ENCODE peak calls at places on chromosomes 12 and 14, in nine cellular contexts. Q is GM20000, X is NCI-H524, V is sciatic nerve, Z is hippocampal formation, P is DMS53, U is SK-N-SH, A is AG10803, F is NCI-H1092 treated with DMSO at 0.1 percent for 48 hours. I is an unnamed sample.

GRCh38 chr14:52918486-52918885 is 32.4 kb downstream of the FERMT2 start:
- DNase-seq in P (peak), A (peak), Z (no peak), V (no peak), Q (peak), U (no peak), X (no peak), F (no peak), I (peak)

GRCh38 chr12:131092911-131093901 is 139.5 kb downstream of the ADGRD1 start:
- DNase-seq in P (no peak), U (no peak), Q (peak), V (peak), F (no peak), Z (no peak), X (no peak), A (no peak), I (no peak)

GRCh38 chr12:92927055-92927435 is 2.0 kb downstream of the EEA1 start:
- DNase-seq in P (no peak), V (no peak), Q (peak), Z (peak), A (peak), F (no peak), U (peak), X (peak), I (peak)

GRCh38 chr12:123914726-123915345 is 57.8 kb downstream of the CCDC92 start:
- DNase-seq in V (no peak), Z (no peak), P (no peak), A (no peak), X (no peak), Q (no peak), U (no peak), F (no peak), I (no peak)

GRCh38 chr14:28751467-28752058 is 15.0 kb upstream of the FOXG1 start:
- DNase-seq in Z (peak), Q (no peak), F (no peak), X (peak), A (peak), U (peak), P (peak), V (no peak), I (peak)

GRCh38 chr12:130126023-130126432 is 36.2 kb upstream of the FZD10 start:
- DNase-seq in U (no peak), Z (no peak), V (peak), X (no peak), F (no peak), P (no peak), A (no peak), Q (no peak), I (no peak)

GRCh38 chr12:49730568-49731101 is 10.7 kb upstream of the TMBIM6 start:
- DNase-seq in Q (no peak), P (peak), U (no peak), F (no peak), A (peak), X (no peak), Z (no peak), V (no peak), I (no peak)

GRCh38 chr14:24875203-24875840 is 174.6 kb downstream of the STXBP6 start:
- DNase-seq in P (no peak), Z (no peak), Q (no peak), X (no peak), F (no peak), A (no peak), V (no peak), U (no peak), I (no peak)

GRCh38 chr12:57846285-57846576 is 298 bp downstream of the CTDSP2 start:
- DNase-seq in A (no peak), F (no peak), V (no peak), U (no peak), X (no peak), Q (peak), Z (no peak), P (peak), I (no peak)

GRCh38 chr14:55026793-55027560 is at the start of the genes SOCS4 and WDHD1:
- DNase-seq in V (peak), Q (peak), Z (peak), A (peak), U (peak), X (peak), F (peak), P (peak), I (peak)

GRCh38 chr12:46507766-46508165 is 135.2 kb upstream of the SLC38A2 start:
- DNase-seq in F (no peak), Z (no peak), A (no peak), P (peak), X (no peak), V (no peak), Q (no peak), U (no peak), I (no peak)

GRCh38 chr14:70827366-70828151 is 18.2 kb upstream of the MAP3K9 start:
- DNase-seq in F (no peak), U (no peak), P (peak), V (no peak), Z (no peak), A (peak), X (peak), Q (no peak), I (no peak)

GRCh38 chr12:109539508-109539907 is 33.8 kb downstream of the MMAB start:
- DNase-seq in U (no peak), X (no peak), F (no peak), Z (no peak), A (peak), P (no peak), V (no peak), Q (no peak), I (peak)

GRCh38 chr14:50804181-50804721 is 26.7 kb downstream of the NIN start:
- DNase-seq in A (peak), V (no peak), U (no peak), Z (peak), P (no peak), Q (no peak), X (no peak), F (no peak), I (peak)